ENCODE peak calls at places on chromosomes 4 and X, in eight cellular contexts. E, C, K, T, U, V, L and O are unnamed samples. For H3K9me3, the result is how much of the 10 kb centered on the place peaks cover.

GRCh38 chrX:21493226-21493850 is 119.1 kb downstream of the CNKSR2 start:
- DNase-seq in E (no peak), C (no peak), K (no peak), T (no peak), U (no peak), V (no peak), L (no peak), O (no peak)

GRCh38 chrX:13906103-13906502 is 89.2 kb upstream of the GPM6B start:
- DNase-seq in E (no peak), C (no peak), K (no peak), T (no peak), U (no peak), V (no peak), L (no peak), O (no peak)

GRCh38 chr4:19317377-19317776 is 934.3 kb upstream of the SLIT2 start:
- DNase-seq in E (no peak), C (no peak), K (no peak), T (no peak), U (no peak), V (no peak), L (no peak), O (no peak)

GRCh38 chr4:63728480-63729177 is 680.6 kb downstream of the TECRL start:
- DNase-seq in E (no peak), C (no peak), K (no peak), T (no peak), U (no peak), V (no peak), L (peak), O (no peak)

GRCh38 chrX:102930990-102931756 is 5.9 kb upstream of the RAB40AL start:
- DNase-seq in E (no peak), C (no peak), K (no peak), T (no peak), U (no peak), V (no peak), L (no peak), O (no peak)

GRCh38 chrX:154751121-154751668 is 318 bp upstream of the GAB3 start:
- DNase-seq in E (peak), C (peak), K (peak), T (no peak), U (peak), V (no peak), L (no peak), O (no peak)

GRCh38 chrX:7904557-7904956 is 22.7 kb downstream of the PNPLA4 start:
- DNase-seq in E (no peak), C (no peak), K (no peak), T (no peak), U (no peak), V (no peak), L (no peak), O (no peak)

GRCh38 chrX:120271218-120271617 is 20.6 kb downstream of the ZBTB33 start:
- DNase-seq in E (no peak), C (no peak), K (no peak), T (no peak), U (no peak), V (no peak), L (no peak), O (no peak)

GRCh38 chr4:151555151-151555945 is 146.4 kb downstream of the FHIP1A start:
- DNase-seq in E (no peak), C (no peak), K (no peak), T (no peak), U (no peak), V (no peak), L (no peak), O (no peak)

GRCh38 chr4:45063701-45064100 is 337.3 kb upstream of the GNPDA2 start:
- DNase-seq in E (no peak), C (no peak), K (no peak), T (no peak), U (no peak), V (no peak), L (no peak), O (no peak)

GRCh38 chrX:149516604-149517003 is 11.5 kb upstream of the IDS start:
- DNase-seq in E (no peak), C (no peak), K (no peak), T (no peak), U (no peak), V (no peak), L (no peak), O (no peak)

GRCh38 chrX:13364230-13364629 is 44.4 kb upstream of the ATXN3L start:
- DNase-seq in E (no peak), C (no peak), K (no peak), T (no peak), U (no peak), V (no peak), L (no peak), O (no peak)

GRCh38 chrX:125757794-125758564 is 408.1 kb downstream of the DCAF12L2 start:
- DNase-seq in E (no peak), C (no peak), K (no peak), T (no peak), U (no peak), V (no peak), L (no peak), O (no peak)

GRCh38 chr4:2862528-2862927 is 18.9 kb downstream of the ADD1 start:
- DNase-seq in E (no peak), C (no peak), K (no peak), T (no peak), U (no peak), V (no peak), L (no peak), O (no peak)

GRCh38 chrX:68934922-68935321 is 106.1 kb downstream of the EFNB1 start:
- DNase-seq in E (no peak), C (no peak), K (no peak), T (peak), U (peak), V (peak), L (no peak), O (no peak)

GRCh38 chrX:138034136-138034535 is 468.2 kb downstream of the ZIC3 start:
- DNase-seq in E (no peak), C (no peak), K (no peak), T (no peak), U (no peak), V (no peak), L (no peak), O (no peak)

GRCh38 chr4:98046665-98047064 is 96.6 kb downstream of the STPG2 start:
- DNase-seq in E (no peak), C (no peak), K (no peak), T (no peak), U (no peak), V (no peak), L (no peak), O (no peak)

GRCh38 chrX:136525738-136526606 is 6.0 kb upstream of the VGLL1 start:
- DNase-seq in E (no peak), C (no peak), K (peak), T (peak), U (no peak), V (peak), L (no peak), O (no peak)

GRCh38 chr4:43776371-43776770 is 672.2 kb downstream of the KCTD8 start:
- DNase-seq in E (no peak), C (no peak), K (no peak), T (no peak), U (no peak), V (no peak), L (no peak), O (no peak)

GRCh38 chr4:61820136-61820535 is 620.0 kb downstream of the ADGRL3 start:
- DNase-seq in E (no peak), C (no peak), K (no peak), T (no peak), U (no peak), V (no peak), L (no peak), O (no peak)

GRCh38 chr4:102625232-102625930 is 124.2 kb downstream of the NFKB1 start:
- DNase-seq in E (peak), C (peak), K (peak), T (no peak), U (peak), V (peak), L (no peak), O (no peak)

GRCh38 chr4:19809989-19810388 is 441.7 kb upstream of the SLIT2 start:
- DNase-seq in E (no peak), C (no peak), K (no peak), T (no peak), U (no peak), V (no peak), L (no peak), O (no peak)

GRCh38 chr4:185941476-185941875 is 127.5 kb upstream of the TLR3 start:
- DNase-seq in E (no peak), C (no peak), K (no peak), T (no peak), U (no peak), V (no peak), L (no peak), O (no peak)

GRCh38 chr4:89939464-89939863 is 44.8 kb downstream of the MMRN1 start:
- DNase-seq in E (no peak), C (no peak), K (no peak), T (no peak), U (no peak), V (no peak), L (no peak), O (no peak)

GRCh38 chrX:132094169-132094568 is 33.7 kb downstream of the FRMD7 start:
- DNase-seq in E (no peak), C (no peak), K (no peak), T (no peak), U (no peak), V (no peak), L (no peak), O (no peak)

GRCh38 chrX:114797494-114797893 is 213.6 kb downstream of the HTR2C start:
- DNase-seq in E (no peak), C (no peak), K (no peak), T (no peak), U (no peak), V (no peak), L (no peak), O (no peak)

GRCh38 chr4:90542216-90542615 is 415.0 kb downstream of the CCSER1 start:
- DNase-seq in E (no peak), C (no peak), K (no peak), T (no peak), U (no peak), V (no peak), L (no peak), O (no peak)

GRCh38 chr4:11605597-11605996 is 176.9 kb upstream of the HS3ST1 start:
- DNase-seq in E (no peak), C (no peak), K (no peak), T (no peak), U (no peak), V (no peak), L (no peak), O (no peak)

GRCh38 chrX:12488220-12488619 is 303.0 kb upstream of the PRPS2 start:
- DNase-seq in E (no peak), C (no peak), K (no peak), T (no peak), U (no peak), V (no peak), L (no peak), O (no peak)

GRCh38 chrX:51614353-51614752 is 4.4 kb downstream of the CENPVL3 start:
- DNase-seq in E (no peak), C (peak), K (no peak), T (no peak), U (no peak), V (no peak), L (no peak), O (peak)

GRCh38 chr4:173821031-173821430 is 291.0 kb upstream of the HAND2 start:
- DNase-seq in E (no peak), C (no peak), K (no peak), T (no peak), U (no peak), V (no peak), L (no peak), O (no peak)

GRCh38 chr4:108473163-108473720 is 147.1 kb upstream of the RPL34 start:
- DNase-seq in E (no peak), C (no peak), K (no peak), T (no peak), U (no peak), V (no peak), L (no peak), O (no peak)

DNA sequence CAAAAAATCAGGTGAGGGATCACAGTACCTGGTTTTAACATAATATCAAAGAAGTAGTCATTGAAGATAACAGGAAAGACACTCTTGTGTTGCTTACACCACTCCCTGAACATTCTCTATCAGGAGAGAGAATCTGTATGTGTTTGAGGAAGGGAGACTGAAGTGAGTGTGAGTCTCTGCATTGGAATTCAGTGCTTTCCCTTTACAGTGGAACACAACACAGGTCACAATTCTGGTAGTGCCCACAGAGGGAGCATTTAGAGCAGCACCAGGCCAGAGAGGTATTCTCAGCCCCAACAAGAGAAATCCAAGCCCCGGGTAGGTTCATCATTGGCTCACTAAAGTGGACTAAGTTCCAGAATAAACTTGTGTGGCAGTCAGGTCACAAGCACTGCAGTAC is 64.7 kb upstream of the UBQLN2 start:
- DNase-seq in E (no peak), C (no peak), K (no peak), T (no peak), U (no peak), V (no peak), L (no peak), O (no peak)
- H3K9me3 ChIP-seq in E (under half), C (under half), K (under half), T (under half), U (under half), V (under half), L (under half), O (under half)

GRCh38 chr4:153374471-153374870 is 30.0 kb downstream of the MND1 start:
- DNase-seq in E (no peak), C (no peak), K (no peak), T (no peak), U (no peak), V (no peak), L (no peak), O (no peak)

GRCh38 chr4:153367092-153367491 is 22.6 kb downstream of the MND1 start:
- DNase-seq in E (no peak), C (no peak), K (no peak), T (no peak), U (no peak), V (no peak), L (no peak), O (no peak)

GRCh38 chr4:153372967-153373562 is 28.6 kb downstream of the MND1 start:
- DNase-seq in E (no peak), C (no peak), K (no peak), T (no peak), U (no peak), V (no peak), L (no peak), O (no peak)

GRCh38 chr4:153375303-153375702 is 30.8 kb downstream of the MND1 start:
- DNase-seq in E (no peak), C (no peak), K (no peak), T (no peak), U (no peak), V (no peak), L (no peak), O (no peak)

DNA sequence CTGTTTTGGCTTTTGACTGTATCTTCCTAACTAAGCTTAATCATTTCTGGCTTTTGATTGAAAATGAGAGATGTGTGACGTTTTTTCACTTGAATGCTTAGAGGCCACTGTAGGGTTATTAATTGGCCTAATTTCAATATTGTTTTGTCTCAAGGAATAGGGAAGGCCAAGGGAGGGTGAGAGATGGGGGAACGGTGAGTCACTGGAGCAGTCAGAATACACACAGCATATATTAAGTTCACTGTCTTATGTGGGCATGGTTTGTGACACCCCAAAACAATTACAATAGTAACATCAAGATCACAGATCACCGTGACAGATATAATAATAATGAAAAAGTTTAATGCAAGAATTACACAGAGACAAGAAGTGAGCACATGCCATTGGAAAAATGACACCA is 27.3 kb downstream of the MND1 start:
- DNase-seq in E (no peak), C (no peak), K (no peak), T (no peak), U (no peak), V (no peak), L (no peak), O (no peak)
- H3K9me3 ChIP-seq in E (under half), C (under half), K (under half), T (under half), U (under half), V (under half), L (under half), O (under half)

DNA sequence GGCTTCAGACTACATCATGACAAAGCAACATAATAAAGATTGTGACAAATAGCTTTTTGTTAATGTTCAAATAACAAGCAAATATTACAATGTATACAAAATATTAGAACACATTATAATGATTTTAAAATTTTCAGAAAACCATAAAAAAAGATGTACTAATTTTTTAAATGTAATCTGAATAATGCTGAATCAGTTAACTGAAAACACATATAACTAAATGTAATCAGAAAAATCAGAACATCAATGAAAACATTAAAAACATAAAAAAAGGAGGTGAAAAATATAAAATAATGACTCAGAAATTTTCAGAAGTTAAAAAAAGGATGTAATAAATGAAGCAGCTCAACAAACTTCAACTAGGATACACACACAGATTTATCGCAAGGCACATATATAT is 53.5 kb downstream of the ZNF721 start:
- DNase-seq in E (no peak), C (no peak), K (no peak), T (no peak), U (no peak), V (no peak), L (no peak), O (no peak)
- H3K9me3 ChIP-seq in E (half or more), C (half or more), K (half or more), T (half or more), U (half or more), V (half or more), L (half or more), O (under half)

GRCh38 chrX:1109580-1110119 is 102.8 kb downstream of the CRLF2 start:
- DNase-seq in E (no peak), C (no peak), K (no peak), T (no peak), U (no peak), V (no peak), L (no peak), O (no peak)

GRCh38 chrX:1106478-1107210 is 105.8 kb downstream of the CRLF2 start:
- DNase-seq in E (no peak), C (no peak), K (no peak), T (no peak), U (no peak), V (no peak), L (no peak), O (no peak)

GRCh38 chrX:1112321-1112720 is 100.1 kb downstream of the CRLF2 start:
- DNase-seq in E (no peak), C (no peak), K (no peak), T (no peak), U (no peak), V (no peak), L (no peak), O (no peak)

GRCh38 chrX:1108451-1109445 is 103.7 kb downstream of the CRLF2 start:
- DNase-seq in E (no peak), C (no peak), K (no peak), T (no peak), U (no peak), V (no peak), L (peak), O (no peak)

GRCh38 chrX:1111543-1112300 is 100.7 kb downstream of the CRLF2 start:
- DNase-seq in E (no peak), C (no peak), K (no peak), T (no peak), U (peak), V (no peak), L (peak), O (no peak)
- H3K9me3 ChIP-seq in E (under half), C (under half), K (under half), T (under half), U (under half), V (under half), L (under half), O (under half)